ENCODE peak calls at places on chromosomes 1 and 21, in six cellular contexts. One of them, this sample, is unnamed.

GRCh38 chr1:6111571-6111970 is 65.9 kb downstream of the KCNAB2 start:
- DNase-seq in stimulated activated CD4-positive, alpha-beta T cell treated with anti-CD3 and anti-CD28 coated beads, TNF-alpha, amount 100 ng/mL, for 24 hours: no peak
- DNase-seq in progenitor cell of endocrine pancreas: no peak
- DNase-seq in mucosa of descending colon: no peak
- DNase-seq in GM04503: no peak
- DNase-seq in stromal cell of bone marrow: no peak
- DNase-seq in this sample: no peak

GRCh38 chr1:53559391-53559815 is 100.2 kb downstream of the DMRTB1 start:
- DNase-seq in stimulated activated CD4-positive, alpha-beta T cell treated with anti-CD3 and anti-CD28 coated beads, TNF-alpha, amount 100 ng/mL, for 24 hours: no peak
- DNase-seq in progenitor cell of endocrine pancreas: no peak
- DNase-seq in mucosa of descending colon: no peak
- DNase-seq in GM04503: no peak
- DNase-seq in stromal cell of bone marrow: no peak
- DNase-seq in this sample: no peak

GRCh38 chr1:226195144-226195543 is 8.6 kb upstream of the ACBD3 start:
- DNase-seq in stimulated activated CD4-positive, alpha-beta T cell treated with anti-CD3 and anti-CD28 coated beads, TNF-alpha, amount 100 ng/mL, for 24 hours: no peak
- DNase-seq in progenitor cell of endocrine pancreas: no peak
- DNase-seq in mucosa of descending colon: no peak
- DNase-seq in GM04503: no peak
- DNase-seq in stromal cell of bone marrow: no peak
- DNase-seq in this sample: no peak

GRCh38 chr1:65386452-65386851 is 34.0 kb upstream of the LEPR start:
- DNase-seq in stimulated activated CD4-positive, alpha-beta T cell treated with anti-CD3 and anti-CD28 coated beads, TNF-alpha, amount 100 ng/mL, for 24 hours: no peak
- DNase-seq in progenitor cell of endocrine pancreas: no peak
- DNase-seq in mucosa of descending colon: no peak
- DNase-seq in GM04503: no peak
- DNase-seq in stromal cell of bone marrow: no peak
- DNase-seq in this sample: no peak

GRCh38 chr1:54371936-54372385 is 34.2 kb downstream of the SSBP3 start:
- DNase-seq in stimulated activated CD4-positive, alpha-beta T cell treated with anti-CD3 and anti-CD28 coated beads, TNF-alpha, amount 100 ng/mL, for 24 hours: no peak
- DNase-seq in progenitor cell of endocrine pancreas: no peak
- DNase-seq in mucosa of descending colon: no peak
- DNase-seq in GM04503: no peak
- DNase-seq in stromal cell of bone marrow: no peak
- DNase-seq in this sample: no peak

GRCh38 chr1:66402194-66402593 is 131.8 kb upstream of the SGIP1 start:
- DNase-seq in stimulated activated CD4-positive, alpha-beta T cell treated with anti-CD3 and anti-CD28 coated beads, TNF-alpha, amount 100 ng/mL, for 24 hours: no peak
- DNase-seq in progenitor cell of endocrine pancreas: no peak
- DNase-seq in mucosa of descending colon: peak
- DNase-seq in GM04503: no peak
- DNase-seq in stromal cell of bone marrow: peak
- DNase-seq in this sample: peak

GRCh38 chr1:12143631-12144155 is 23.1 kb upstream of the TNFRSF1B start:
- DNase-seq in stimulated activated CD4-positive, alpha-beta T cell treated with anti-CD3 and anti-CD28 coated beads, TNF-alpha, amount 100 ng/mL, for 24 hours: no peak
- DNase-seq in progenitor cell of endocrine pancreas: no peak
- DNase-seq in mucosa of descending colon: peak
- DNase-seq in GM04503: peak
- DNase-seq in stromal cell of bone marrow: peak
- DNase-seq in this sample: no peak

GRCh38 chr21:35594905-35595304 is 465.4 kb downstream of the SETD4 start:
- DNase-seq in stimulated activated CD4-positive, alpha-beta T cell treated with anti-CD3 and anti-CD28 coated beads, TNF-alpha, amount 100 ng/mL, for 24 hours: no peak
- DNase-seq in progenitor cell of endocrine pancreas: no peak
- DNase-seq in mucosa of descending colon: no peak
- DNase-seq in GM04503: no peak
- DNase-seq in stromal cell of bone marrow: no peak
- DNase-seq in this sample: no peak

GRCh38 chr1:46820560-46821060 is 21.8 kb downstream of the CYP4B1 start:
- DNase-seq in stimulated activated CD4-positive, alpha-beta T cell treated with anti-CD3 and anti-CD28 coated beads, TNF-alpha, amount 100 ng/mL, for 24 hours: no peak
- DNase-seq in progenitor cell of endocrine pancreas: no peak
- DNase-seq in mucosa of descending colon: no peak
- DNase-seq in GM04503: no peak
- DNase-seq in stromal cell of bone marrow: no peak
- DNase-seq in this sample: no peak

GRCh38 chr1:201140235-201140940 is 13.4 kb upstream of the ASCL5 start:
- DNase-seq in stimulated activated CD4-positive, alpha-beta T cell treated with anti-CD3 and anti-CD28 coated beads, TNF-alpha, amount 100 ng/mL, for 24 hours: no peak
- DNase-seq in progenitor cell of endocrine pancreas: no peak
- DNase-seq in mucosa of descending colon: no peak
- DNase-seq in GM04503: no peak
- DNase-seq in stromal cell of bone marrow: no peak
- DNase-seq in this sample: no peak

GRCh38 chr1:43329995-43330751 is 7.4 kb upstream of the MPL start:
- DNase-seq in stimulated activated CD4-positive, alpha-beta T cell treated with anti-CD3 and anti-CD28 coated beads, TNF-alpha, amount 100 ng/mL, for 24 hours: peak
- DNase-seq in progenitor cell of endocrine pancreas: no peak
- DNase-seq in mucosa of descending colon: no peak
- DNase-seq in GM04503: no peak
- DNase-seq in stromal cell of bone marrow: peak
- DNase-seq in this sample: no peak

GRCh38 chr1:3638676-3639075 is 11.2 kb downstream of the WRAP73 start:
- DNase-seq in stimulated activated CD4-positive, alpha-beta T cell treated with anti-CD3 and anti-CD28 coated beads, TNF-alpha, amount 100 ng/mL, for 24 hours: no peak
- DNase-seq in progenitor cell of endocrine pancreas: no peak
- DNase-seq in mucosa of descending colon: no peak
- DNase-seq in GM04503: no peak
- DNase-seq in stromal cell of bone marrow: no peak
- DNase-seq in this sample: no peak

GRCh38 chr1:228309548-228310067 is 97.0 kb downstream of the TRIM11 start:
- DNase-seq in stimulated activated CD4-positive, alpha-beta T cell treated with anti-CD3 and anti-CD28 coated beads, TNF-alpha, amount 100 ng/mL, for 24 hours: no peak
- DNase-seq in progenitor cell of endocrine pancreas: no peak
- DNase-seq in mucosa of descending colon: no peak
- DNase-seq in GM04503: no peak
- DNase-seq in stromal cell of bone marrow: no peak
- DNase-seq in this sample: no peak

GRCh38 chr1:228401782-228402637 is 4.6 kb downstream of the TRIM11 start:
- DNase-seq in stimulated activated CD4-positive, alpha-beta T cell treated with anti-CD3 and anti-CD28 coated beads, TNF-alpha, amount 100 ng/mL, for 24 hours: no peak
- DNase-seq in progenitor cell of endocrine pancreas: no peak
- DNase-seq in mucosa of descending colon: no peak
- DNase-seq in GM04503: no peak
- DNase-seq in stromal cell of bone marrow: no peak
- DNase-seq in this sample: no peak

GRCh38 chr1:228488107-228488817 is 1.1 kb downstream of the RNF187 start:
- DNase-seq in stimulated activated CD4-positive, alpha-beta T cell treated with anti-CD3 and anti-CD28 coated beads, TNF-alpha, amount 100 ng/mL, for 24 hours: no peak
- DNase-seq in progenitor cell of endocrine pancreas: no peak
- DNase-seq in mucosa of descending colon: no peak
- DNase-seq in GM04503: no peak
- DNase-seq in stromal cell of bone marrow: no peak
- DNase-seq in this sample: peak

GRCh38 chr1:16921391-16922185 is at the start of gene CROCC:
- DNase-seq in stimulated activated CD4-positive, alpha-beta T cell treated with anti-CD3 and anti-CD28 coated beads, TNF-alpha, amount 100 ng/mL, for 24 hours: peak
- DNase-seq in progenitor cell of endocrine pancreas: no peak
- DNase-seq in mucosa of descending colon: no peak
- DNase-seq in GM04503: no peak
- DNase-seq in stromal cell of bone marrow: no peak
- DNase-seq in this sample: peak